ENCODE peak calls at places on chromosomes 2 and 18, in four cellular contexts. One of them, this sample, is unnamed.

GRCh38 chr2:3146772-3147640 is 230.6 kb downstream of the EIPR1 start:
- DNase-seq in fibroblast of lung: no peak
- DNase-seq in dorsolateral prefrontal cortex: no peak
- DNase-seq in upper lobe of left lung: no peak
- DNase-seq in this sample: no peak

GRCh38 chr18:453399-453798 is 47.1 kb downstream of the COLEC12 start:
- DNase-seq in fibroblast of lung: no peak
- DNase-seq in dorsolateral prefrontal cortex: no peak
- DNase-seq in upper lobe of left lung: no peak
- DNase-seq in this sample: no peak

GRCh38 chr18:12811191-12811950 is 72.7 kb downstream of the PTPN2 start:
- DNase-seq in fibroblast of lung: peak
- DNase-seq in dorsolateral prefrontal cortex: no peak
- DNase-seq in upper lobe of left lung: no peak
- DNase-seq in this sample: no peak

GRCh38 chr2:70936165-70936978 is 672 bp downstream of the ATP6V1B1 start:
- DNase-seq in fibroblast of lung: no peak
- DNase-seq in dorsolateral prefrontal cortex: no peak
- DNase-seq in upper lobe of left lung: no peak
- DNase-seq in this sample: no peak

GRCh38 chr2:134460583-134460998 is 206.7 kb downstream of the MGAT5 start:
- DNase-seq in fibroblast of lung: peak
- DNase-seq in dorsolateral prefrontal cortex: peak
- DNase-seq in upper lobe of left lung: peak
- DNase-seq in this sample: no peak

GRCh38 chr18:7084766-7085080 is 32.9 kb downstream of the LAMA1 start:
- DNase-seq in fibroblast of lung: peak
- DNase-seq in dorsolateral prefrontal cortex: no peak
- DNase-seq in upper lobe of left lung: no peak
- DNase-seq in this sample: no peak

GRCh38 chr2:168247341-168248305 is at the start of gene STK39:
- DNase-seq in fibroblast of lung: peak
- DNase-seq in dorsolateral prefrontal cortex: peak
- DNase-seq in upper lobe of left lung: peak
- DNase-seq in this sample: peak

GRCh38 chr2:171522804-171523338 is 597 bp downstream of the CYBRD1 start:
- DNase-seq in fibroblast of lung: no peak
- DNase-seq in dorsolateral prefrontal cortex: peak
- DNase-seq in upper lobe of left lung: no peak
- DNase-seq in this sample: peak

GRCh38 chr18:78939105-78939504 is 40.5 kb upstream of the SALL3 start:
- DNase-seq in fibroblast of lung: no peak
- DNase-seq in dorsolateral prefrontal cortex: no peak
- DNase-seq in upper lobe of left lung: no peak
- DNase-seq in this sample: no peak

GRCh38 chr18:57107141-57107832 is 39.6 kb upstream of the BOD1L2 start:
- DNase-seq in fibroblast of lung: peak
- DNase-seq in dorsolateral prefrontal cortex: no peak
- DNase-seq in upper lobe of left lung: no peak
- DNase-seq in this sample: no peak

GRCh38 chr2:38013158-38013752 is 62.7 kb downstream of the CYP1B1 start:
- DNase-seq in fibroblast of lung: peak
- DNase-seq in dorsolateral prefrontal cortex: no peak
- DNase-seq in upper lobe of left lung: no peak
- DNase-seq in this sample: no peak

GRCh38 chr2:191222507-191222906 is 22.7 kb upstream of the MYO1B start:
- DNase-seq in fibroblast of lung: no peak
- DNase-seq in dorsolateral prefrontal cortex: no peak
- DNase-seq in upper lobe of left lung: no peak
- DNase-seq in this sample: no peak

GRCh38 chr2:160700415-160700814 is 206.8 kb upstream of the RBMS1 start:
- DNase-seq in fibroblast of lung: no peak
- DNase-seq in dorsolateral prefrontal cortex: no peak
- DNase-seq in upper lobe of left lung: no peak
- DNase-seq in this sample: no peak

GRCh38 chr2:233059797-233060499 is at the start of gene INPP5D:
- DNase-seq in fibroblast of lung: no peak
- DNase-seq in dorsolateral prefrontal cortex: no peak
- DNase-seq in upper lobe of left lung: peak
- DNase-seq in this sample: peak

GRCh38 chr18:43234889-43235288 is 42.4 kb downstream of the SYT4 start:
- DNase-seq in fibroblast of lung: no peak
- DNase-seq in dorsolateral prefrontal cortex: no peak
- DNase-seq in upper lobe of left lung: no peak
- DNase-seq in this sample: no peak

GRCh38 chr2:40935349-40935748 is 483.5 kb upstream of the SLC8A1 start:
- DNase-seq in fibroblast of lung: no peak
- DNase-seq in dorsolateral prefrontal cortex: no peak
- DNase-seq in upper lobe of left lung: no peak
- DNase-seq in this sample: no peak

GRCh38 chr2:228707846-228708245 is 526.4 kb upstream of the SPHKAP start:
- DNase-seq in fibroblast of lung: no peak
- DNase-seq in dorsolateral prefrontal cortex: no peak
- DNase-seq in upper lobe of left lung: no peak
- DNase-seq in this sample: no peak

GRCh38 chr2:120630031-120630701 is 105.5 kb upstream of the GLI2 start:
- DNase-seq in fibroblast of lung: no peak
- DNase-seq in dorsolateral prefrontal cortex: no peak
- DNase-seq in upper lobe of left lung: peak
- DNase-seq in this sample: no peak

GRCh38 chr2:230308402-230309000 is 18.5 kb upstream of the SP140L start:
- DNase-seq in fibroblast of lung: no peak
- DNase-seq in dorsolateral prefrontal cortex: no peak
- DNase-seq in upper lobe of left lung: no peak
- DNase-seq in this sample: no peak

GRCh38 chr18:2981212-2981728 is 31.7 kb downstream of the LPIN2 start:
- DNase-seq in fibroblast of lung: peak
- DNase-seq in dorsolateral prefrontal cortex: no peak
- DNase-seq in upper lobe of left lung: no peak
- DNase-seq in this sample: no peak

GRCh38 chr18:5066380-5066977 is 130.6 kb downstream of the AKAIN1 start:
- DNase-seq in fibroblast of lung: no peak
- DNase-seq in dorsolateral prefrontal cortex: no peak
- DNase-seq in upper lobe of left lung: no peak
- DNase-seq in this sample: no peak

GRCh38 chr18:49321800-49322461 is 138.5 kb downstream of the DYM start:
- DNase-seq in fibroblast of lung: peak
- DNase-seq in dorsolateral prefrontal cortex: no peak
- DNase-seq in upper lobe of left lung: no peak
- DNase-seq in this sample: no peak

GRCh38 chr2:43279317-43279840 is 53.0 kb upstream of the ZFP36L2 start:
- DNase-seq in fibroblast of lung: no peak
- DNase-seq in dorsolateral prefrontal cortex: no peak
- DNase-seq in upper lobe of left lung: no peak
- DNase-seq in this sample: no peak

GRCh38 chr18:79525556-79526467 is 130.1 kb downstream of the NFATC1 start:
- DNase-seq in fibroblast of lung: no peak
- DNase-seq in dorsolateral prefrontal cortex: no peak
- DNase-seq in upper lobe of left lung: peak
- DNase-seq in this sample: peak

GRCh38 chr2:186827426-186827825 is 21.5 kb downstream of the ZSWIM2 start:
- DNase-seq in fibroblast of lung: no peak
- DNase-seq in dorsolateral prefrontal cortex: no peak
- DNase-seq in upper lobe of left lung: no peak
- DNase-seq in this sample: no peak

GRCh38 chr2:26561918-26562810 is 79.0 kb downstream of the CIB4 start:
- DNase-seq in fibroblast of lung: peak
- DNase-seq in dorsolateral prefrontal cortex: no peak
- DNase-seq in upper lobe of left lung: peak
- DNase-seq in this sample: peak

GRCh38 chr2:99256677-99257076 is 1.2 kb upstream of the LYG2 start:
- DNase-seq in fibroblast of lung: no peak
- DNase-seq in dorsolateral prefrontal cortex: no peak
- DNase-seq in upper lobe of left lung: no peak
- DNase-seq in this sample: no peak

GRCh38 chr2:19861771-19862170 is 40.0 kb downstream of the TTC32 start:
- DNase-seq in fibroblast of lung: no peak
- DNase-seq in dorsolateral prefrontal cortex: no peak
- DNase-seq in upper lobe of left lung: no peak
- DNase-seq in this sample: no peak

GRCh38 chr2:102080451-102081054 is 62.0 kb upstream of the IL1R1 start:
- DNase-seq in fibroblast of lung: no peak
- DNase-seq in dorsolateral prefrontal cortex: no peak
- DNase-seq in upper lobe of left lung: no peak
- DNase-seq in this sample: no peak

GRCh38 chr2:28102455-28102874 is 211.9 kb downstream of the BABAM2 start:
- DNase-seq in fibroblast of lung: peak
- DNase-seq in dorsolateral prefrontal cortex: no peak
- DNase-seq in upper lobe of left lung: no peak
- DNase-seq in this sample: no peak

GRCh38 chr2:62306751-62307468 is 111.0 kb downstream of the B3GNT2 start:
- DNase-seq in fibroblast of lung: no peak
- DNase-seq in dorsolateral prefrontal cortex: no peak
- DNase-seq in upper lobe of left lung: peak
- DNase-seq in this sample: no peak

GRCh38 chr2:101341421-101341820 is 32.9 kb upstream of the RNF149 start:
- DNase-seq in fibroblast of lung: no peak
- DNase-seq in dorsolateral prefrontal cortex: no peak
- DNase-seq in upper lobe of left lung: peak
- DNase-seq in this sample: no peak

GRCh38 chr2:238433941-238434845 is 7.5 kb downstream of the ASB1 start:
- DNase-seq in fibroblast of lung: peak
- DNase-seq in dorsolateral prefrontal cortex: no peak
- DNase-seq in upper lobe of left lung: no peak
- DNase-seq in this sample: no peak

GRCh38 chr2:147356157-147356556 is 488.7 kb upstream of the ACVR2A start:
- DNase-seq in fibroblast of lung: no peak
- DNase-seq in dorsolateral prefrontal cortex: no peak
- DNase-seq in upper lobe of left lung: no peak
- DNase-seq in this sample: no peak

GRCh38 chr18:7789853-7790552 is 222.9 kb downstream of the PTPRM start:
- DNase-seq in fibroblast of lung: peak
- DNase-seq in dorsolateral prefrontal cortex: no peak
- DNase-seq in upper lobe of left lung: peak
- DNase-seq in this sample: no peak

GRCh38 chr18:32764611-32765244 is 8.1 kb downstream of the KLHL14 start:
- DNase-seq in fibroblast of lung: no peak
- DNase-seq in dorsolateral prefrontal cortex: no peak
- DNase-seq in upper lobe of left lung: no peak
- DNase-seq in this sample: no peak
- H3K27ac ChIP-seq in fibroblast of lung: no peak
- H3K27ac ChIP-seq in dorsolateral prefrontal cortex: no peak
- H3K27ac ChIP-seq in upper lobe of left lung: no peak
- H3K27ac ChIP-seq in this sample: no peak

GRCh38 chr2:84829693-84830092 is 51.2 kb downstream of the TRABD2A start:
- DNase-seq in fibroblast of lung: no peak
- DNase-seq in dorsolateral prefrontal cortex: no peak
- DNase-seq in upper lobe of left lung: no peak
- DNase-seq in this sample: no peak
- H3K27ac ChIP-seq in fibroblast of lung: no peak
- H3K27ac ChIP-seq in dorsolateral prefrontal cortex: no peak
- H3K27ac ChIP-seq in upper lobe of left lung: no peak
- H3K27ac ChIP-seq in this sample: no peak

GRCh38 chr18:23857756-23858155 is 156.8 kb upstream of the TTC39C start:
- DNase-seq in fibroblast of lung: no peak
- DNase-seq in dorsolateral prefrontal cortex: no peak
- DNase-seq in upper lobe of left lung: peak
- DNase-seq in this sample: no peak
- H3K27ac ChIP-seq in fibroblast of lung: no peak
- H3K27ac ChIP-seq in dorsolateral prefrontal cortex: no peak
- H3K27ac ChIP-seq in upper lobe of left lung: no peak
- H3K27ac ChIP-seq in this sample: no peak

DNA sequence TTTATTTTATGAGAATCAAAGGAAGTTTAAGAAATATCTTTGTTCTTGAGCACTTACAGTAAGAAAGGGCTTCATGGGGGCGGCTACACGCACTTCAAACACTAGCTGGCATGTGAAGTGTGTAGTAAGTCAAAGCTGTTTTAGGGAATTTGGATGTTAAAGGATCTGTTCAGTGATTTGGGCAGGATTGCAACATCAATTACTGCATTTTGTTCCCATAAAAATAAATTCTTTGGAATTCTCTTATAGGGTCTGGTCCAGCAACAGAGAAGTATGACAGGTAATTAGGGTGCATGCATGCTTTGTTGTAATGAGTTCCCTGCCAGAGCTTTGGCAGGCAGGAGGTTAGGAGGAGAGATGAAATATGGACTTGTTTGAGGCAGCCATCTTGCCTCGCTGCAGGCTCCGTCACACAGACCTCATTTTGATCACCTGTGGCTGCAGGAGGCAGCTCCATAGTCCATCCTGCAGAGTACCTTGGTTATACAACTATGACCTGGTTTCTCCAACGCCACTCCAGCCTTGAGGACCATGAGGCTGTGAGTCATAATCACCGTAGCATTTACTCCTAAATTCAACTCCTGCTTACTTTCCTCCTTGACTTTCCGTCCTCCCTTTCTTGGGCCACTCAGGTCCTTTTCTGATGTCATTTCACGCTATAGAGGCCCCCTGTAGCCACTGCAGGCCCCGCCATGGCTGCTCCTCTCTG is 26.5 kb upstream of the EML4 start:
- DNase-seq in fibroblast of lung: peak
- DNase-seq in dorsolateral prefrontal cortex: no peak
- DNase-seq in upper lobe of left lung: peak
- DNase-seq in this sample: no peak
- H3K27ac ChIP-seq in fibroblast of lung: peak
- H3K27ac ChIP-seq in dorsolateral prefrontal cortex: no peak
- H3K27ac ChIP-seq in upper lobe of left lung: peak
- H3K27ac ChIP-seq in this sample: peak

GRCh38 chr2:16661536-16661935 is 4.1 kb downstream of the CYRIA start:
- DNase-seq in fibroblast of lung: peak
- DNase-seq in dorsolateral prefrontal cortex: no peak
- DNase-seq in upper lobe of left lung: no peak
- DNase-seq in this sample: no peak

GRCh38 chr2:16663121-16663905 is 2.3 kb downstream of the CYRIA start:
- DNase-seq in fibroblast of lung: no peak
- DNase-seq in dorsolateral prefrontal cortex: no peak
- DNase-seq in upper lobe of left lung: peak
- DNase-seq in this sample: no peak

GRCh38 chr2:16662440-16662839 is 3.2 kb downstream of the CYRIA start:
- DNase-seq in fibroblast of lung: peak
- DNase-seq in dorsolateral prefrontal cortex: no peak
- DNase-seq in upper lobe of left lung: peak
- DNase-seq in this sample: peak

GRCh38 chr2:16660039-16660619 is 5.5 kb downstream of the CYRIA start:
- DNase-seq in fibroblast of lung: no peak
- DNase-seq in dorsolateral prefrontal cortex: no peak
- DNase-seq in upper lobe of left lung: no peak
- DNase-seq in this sample: no peak

GRCh38 chr2:16661936-16662335 is 3.7 kb downstream of the CYRIA start:
- DNase-seq in fibroblast of lung: no peak
- DNase-seq in dorsolateral prefrontal cortex: no peak
- DNase-seq in upper lobe of left lung: no peak
- DNase-seq in this sample: no peak
- H3K27ac ChIP-seq in fibroblast of lung: no peak
- H3K27ac ChIP-seq in dorsolateral prefrontal cortex: peak
- H3K27ac ChIP-seq in upper lobe of left lung: peak
- H3K27ac ChIP-seq in this sample: no peak